ENCODE peak calls at places on chromosomes 7 and 10, in nine cellular contexts. One of them, this sample, is unnamed.

GRCh38 chr10:116826803-116827202 is 22.5 kb upstream of the ENO4 start:
- DNase-seq in Peyer's patch: no peak
- DNase-seq in small intestine: no peak
- DNase-seq in foreskin fibroblast: no peak
- DNase-seq in fibroblast of pulmonary artery: no peak
- DNase-seq in skeletal muscle cell: peak; percentile 14
- DNase-seq in adrenal gland: no peak
- DNase-seq in IMR-90: peak; percentile 48
- DNase-seq in astrocyte of the spinal cord: peak; percentile 85
- DNase-seq in this sample: peak; percentile 38

GRCh38 chr10:15672469-15672868 is 47.3 kb downstream of the ITGA8 start:
- DNase-seq in astrocyte of the spinal cord: no peak
- DNase-seq in IMR-90: no peak
- DNase-seq in foreskin fibroblast: no peak
- DNase-seq in skeletal muscle cell: no peak
- DNase-seq in Peyer's patch: no peak
- DNase-seq in adrenal gland: no peak
- DNase-seq in small intestine: no peak
- DNase-seq in fibroblast of pulmonary artery: peak; percentile 2
- DNase-seq in this sample: no peak

GRCh38 chr7:46444266-46444665 is 523.2 kb upstream of the IGFBP3 start:
- DNase-seq in Peyer's patch: no peak
- DNase-seq in fibroblast of pulmonary artery: no peak
- DNase-seq in foreskin fibroblast: no peak
- DNase-seq in astrocyte of the spinal cord: no peak
- DNase-seq in small intestine: no peak
- DNase-seq in IMR-90: no peak
- DNase-seq in adrenal gland: no peak
- DNase-seq in skeletal muscle cell: no peak
- DNase-seq in this sample: peak; percentile 21

GRCh38 chr7:158602041-158602440 is 14.4 kb upstream of the PTPRN2 start:
- DNase-seq in adrenal gland: peak; percentile 35
- DNase-seq in small intestine: no peak
- DNase-seq in foreskin fibroblast: no peak
- DNase-seq in Peyer's patch: no peak
- DNase-seq in IMR-90: no peak
- DNase-seq in skeletal muscle cell: no peak
- DNase-seq in astrocyte of the spinal cord: no peak
- DNase-seq in fibroblast of pulmonary artery: no peak
- DNase-seq in this sample: no peak

GRCh38 chr10:1664565-1664964 is 72.8 kb downstream of the ADARB2 start:
- DNase-seq in IMR-90: no peak
- DNase-seq in skeletal muscle cell: no peak
- DNase-seq in Peyer's patch: no peak
- DNase-seq in adrenal gland: no peak
- DNase-seq in fibroblast of pulmonary artery: no peak
- DNase-seq in foreskin fibroblast: no peak
- DNase-seq in small intestine: no peak
- DNase-seq in astrocyte of the spinal cord: no peak
- DNase-seq in this sample: no peak

GRCh38 chr10:95907454-95908253 is at the start of gene CC2D2B:
- DNase-seq in astrocyte of the spinal cord: peak; percentile 86
- DNase-seq in small intestine: peak; percentile 79
- DNase-seq in Peyer's patch: peak; percentile 78
- DNase-seq in IMR-90: peak; percentile 74
- DNase-seq in skeletal muscle cell: peak; percentile 30
- DNase-seq in adrenal gland: peak; percentile 91
- DNase-seq in fibroblast of pulmonary artery: peak; percentile 81
- DNase-seq in foreskin fibroblast: peak; percentile 78
- DNase-seq in this sample: peak; percentile 74

GRCh38 chr10:77297370-77297692 is 340.3 kb downstream of the KCNMA1 start:
- DNase-seq in adrenal gland: no peak
- DNase-seq in skeletal muscle cell: no peak
- DNase-seq in IMR-90: peak; percentile 76
- DNase-seq in Peyer's patch: no peak
- DNase-seq in foreskin fibroblast: peak; percentile 46
- DNase-seq in fibroblast of pulmonary artery: peak; percentile 40
- DNase-seq in astrocyte of the spinal cord: peak; percentile 63
- DNase-seq in small intestine: peak; percentile 16
- DNase-seq in this sample: peak; percentile 52

GRCh38 chr7:1674161-1675035 is 4.3 kb downstream of the ELFN1 start:
- DNase-seq in astrocyte of the spinal cord: no peak
- DNase-seq in Peyer's patch: no peak
- DNase-seq in IMR-90: no peak
- DNase-seq in small intestine: no peak
- DNase-seq in foreskin fibroblast: no peak
- DNase-seq in skeletal muscle cell: no peak
- DNase-seq in fibroblast of pulmonary artery: no peak
- DNase-seq in adrenal gland: peak; percentile 31
- DNase-seq in this sample: no peak

GRCh38 chr10:50360077-50360476 is 108.8 kb upstream of the ASAH2 start:
- DNase-seq in Peyer's patch: no peak
- DNase-seq in IMR-90: no peak
- DNase-seq in fibroblast of pulmonary artery: no peak
- DNase-seq in adrenal gland: no peak
- DNase-seq in skeletal muscle cell: no peak
- DNase-seq in astrocyte of the spinal cord: no peak
- DNase-seq in foreskin fibroblast: no peak
- DNase-seq in small intestine: no peak
- DNase-seq in this sample: peak; percentile 37

GRCh38 chr10:12448729-12449391 is 99.5 kb downstream of the CAMK1D start:
- DNase-seq in foreskin fibroblast: peak; percentile 69
- DNase-seq in astrocyte of the spinal cord: peak; percentile 94
- DNase-seq in Peyer's patch: peak; percentile 47
- DNase-seq in adrenal gland: no peak
- DNase-seq in skeletal muscle cell: peak; percentile 30
- DNase-seq in IMR-90: peak; percentile 94
- DNase-seq in small intestine: peak; percentile 67
- DNase-seq in fibroblast of pulmonary artery: peak; percentile 53
- DNase-seq in this sample: peak; percentile 65

GRCh38 chr10:12445701-12446334 is 96.5 kb downstream of the CAMK1D start:
- DNase-seq in small intestine: peak; percentile 61
- DNase-seq in IMR-90: no peak
- DNase-seq in skeletal muscle cell: no peak
- DNase-seq in astrocyte of the spinal cord: no peak
- DNase-seq in Peyer's patch: no peak
- DNase-seq in fibroblast of pulmonary artery: no peak
- DNase-seq in adrenal gland: no peak
- DNase-seq in foreskin fibroblast: no peak
- DNase-seq in this sample: no peak

GRCh38 chr10:12444981-12445700 is 95.8 kb downstream of the CAMK1D start:
- DNase-seq in skeletal muscle cell: no peak
- DNase-seq in foreskin fibroblast: no peak
- DNase-seq in adrenal gland: no peak
- DNase-seq in small intestine: no peak
- DNase-seq in fibroblast of pulmonary artery: no peak
- DNase-seq in IMR-90: no peak
- DNase-seq in Peyer's patch: no peak
- DNase-seq in astrocyte of the spinal cord: no peak
- DNase-seq in this sample: no peak

GRCh38 chr10:12443026-12443425 is 93.7 kb downstream of the CAMK1D start:
- DNase-seq in Peyer's patch: no peak
- DNase-seq in adrenal gland: no peak
- DNase-seq in IMR-90: no peak
- DNase-seq in foreskin fibroblast: no peak
- DNase-seq in small intestine: no peak
- DNase-seq in astrocyte of the spinal cord: no peak
- DNase-seq in fibroblast of pulmonary artery: no peak
- DNase-seq in skeletal muscle cell: no peak
- DNase-seq in this sample: no peak

GRCh38 chr10:12448340-12448728 is 99.0 kb downstream of the CAMK1D start:
- DNase-seq in fibroblast of pulmonary artery: no peak
- DNase-seq in Peyer's patch: no peak
- DNase-seq in IMR-90: no peak
- DNase-seq in small intestine: no peak
- DNase-seq in skeletal muscle cell: no peak
- DNase-seq in astrocyte of the spinal cord: no peak
- DNase-seq in foreskin fibroblast: no peak
- DNase-seq in adrenal gland: no peak
- DNase-seq in this sample: peak; percentile 1
- H3K4me3 ChIP-seq in fibroblast of pulmonary artery: no peak overlapping the region
- H3K4me3 ChIP-seq in Peyer's patch: no peak overlapping the region
- H3K4me3 ChIP-seq in IMR-90: peak overlapping the region; percentile 11
- H3K4me3 ChIP-seq in small intestine: no peak overlapping the region
- H3K4me3 ChIP-seq in skeletal muscle cell: no peak overlapping the region
- H3K4me3 ChIP-seq in astrocyte of the spinal cord: no peak overlapping the region
- H3K4me3 ChIP-seq in foreskin fibroblast: no peak overlapping the region
- H3K4me3 ChIP-seq in adrenal gland: no peak overlapping the region
- H3K4me3 ChIP-seq in this sample: no peak overlapping the region

DNA sequence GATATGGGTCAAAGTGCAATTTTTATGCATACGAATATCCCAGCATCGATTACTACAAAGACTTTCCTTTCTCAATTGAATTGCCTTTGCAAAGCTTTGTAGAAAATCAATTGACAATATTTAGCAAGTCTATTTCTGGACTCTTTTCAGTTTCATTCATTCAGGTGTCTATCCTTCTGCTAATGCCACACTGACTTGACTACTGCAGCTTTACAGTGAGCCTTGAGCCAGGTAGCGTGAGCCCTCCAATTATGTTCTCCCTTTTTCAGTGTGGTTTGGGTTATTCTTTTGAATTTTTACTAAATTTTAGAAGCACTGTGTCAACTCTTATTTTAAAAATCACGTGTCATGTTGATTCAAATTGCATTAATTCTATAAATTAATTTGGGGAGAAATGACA is 19.5 kb upstream of the AKR1E2 start:
- DNase-seq in fibroblast of pulmonary artery: no peak
- DNase-seq in IMR-90: no peak
- DNase-seq in foreskin fibroblast: no peak
- DNase-seq in skeletal muscle cell: no peak
- DNase-seq in Peyer's patch: no peak
- DNase-seq in small intestine: no peak
- DNase-seq in adrenal gland: no peak
- DNase-seq in astrocyte of the spinal cord: no peak
- DNase-seq in this sample: no peak
- H3K4me3 ChIP-seq in fibroblast of pulmonary artery: no peak overlapping the region
- H3K4me3 ChIP-seq in IMR-90: no peak overlapping the region
- H3K4me3 ChIP-seq in foreskin fibroblast: no peak overlapping the region
- H3K4me3 ChIP-seq in skeletal muscle cell: no peak overlapping the region
- H3K4me3 ChIP-seq in Peyer's patch: no peak overlapping the region
- H3K4me3 ChIP-seq in small intestine: no peak overlapping the region
- H3K4me3 ChIP-seq in adrenal gland: no peak overlapping the region
- H3K4me3 ChIP-seq in astrocyte of the spinal cord: no peak overlapping the region
- H3K4me3 ChIP-seq in this sample: no peak overlapping the region

DNA sequence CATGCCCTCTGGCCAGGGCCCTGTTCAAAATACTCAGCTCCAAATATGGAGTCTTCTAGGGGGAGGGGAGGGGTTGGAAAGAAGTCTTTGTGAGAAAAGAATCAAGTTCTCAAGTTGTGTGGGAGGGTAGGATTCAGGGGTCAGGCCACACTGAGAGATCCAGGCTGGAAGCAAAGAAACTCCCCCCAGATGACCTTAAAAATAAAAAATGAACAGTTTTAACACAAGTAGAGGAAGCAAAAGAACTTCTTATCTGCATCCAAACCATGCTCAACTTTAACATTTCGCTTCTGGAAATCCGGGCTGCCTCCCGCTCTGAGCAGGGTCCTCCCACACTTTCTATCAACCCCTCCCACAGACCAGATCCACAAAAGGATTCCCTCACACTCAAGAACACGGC is 44.1 kb downstream of the CYTH3 start:
- DNase-seq in skeletal muscle cell: no peak
- DNase-seq in adrenal gland: peak; percentile 59
- DNase-seq in Peyer's patch: no peak
- DNase-seq in foreskin fibroblast: no peak
- DNase-seq in astrocyte of the spinal cord: peak; percentile 24
- DNase-seq in small intestine: no peak
- DNase-seq in IMR-90: peak; percentile 33
- DNase-seq in fibroblast of pulmonary artery: peak; percentile 69
- DNase-seq in this sample: no peak
- H3K4me3 ChIP-seq in skeletal muscle cell: peak overlapping the region; percentile 23
- H3K4me3 ChIP-seq in adrenal gland: no peak overlapping the region
- H3K4me3 ChIP-seq in Peyer's patch: no peak overlapping the region
- H3K4me3 ChIP-seq in foreskin fibroblast: peak overlapping the region; percentile 0
- H3K4me3 ChIP-seq in astrocyte of the spinal cord: no peak overlapping the region
- H3K4me3 ChIP-seq in small intestine: no peak overlapping the region
- H3K4me3 ChIP-seq in IMR-90: peak overlapping the region; percentile 4
- H3K4me3 ChIP-seq in fibroblast of pulmonary artery: peak overlapping the region; percentile 33
- H3K4me3 ChIP-seq in this sample: no peak overlapping the region

GRCh38 chr10:13890233-13890616 is 303.5 kb downstream of the PRPF18 start:
- DNase-seq in foreskin fibroblast: no peak
- DNase-seq in Peyer's patch: no peak
- DNase-seq in adrenal gland: no peak
- DNase-seq in small intestine: no peak
- DNase-seq in IMR-90: peak; percentile 71
- DNase-seq in skeletal muscle cell: no peak
- DNase-seq in astrocyte of the spinal cord: peak; percentile 47
- DNase-seq in fibroblast of pulmonary artery: peak; percentile 49
- DNase-seq in this sample: no peak
- H3K4me3 ChIP-seq in foreskin fibroblast: peak overlapping the region; percentile 67
- H3K4me3 ChIP-seq in Peyer's patch: peak overlapping the region; percentile 59
- H3K4me3 ChIP-seq in adrenal gland: no peak overlapping the region
- H3K4me3 ChIP-seq in small intestine: no peak overlapping the region
- H3K4me3 ChIP-seq in IMR-90: peak overlapping the region; percentile 62
- H3K4me3 ChIP-seq in skeletal muscle cell: peak overlapping the region; percentile 69
- H3K4me3 ChIP-seq in astrocyte of the spinal cord: peak overlapping the region; percentile 72
- H3K4me3 ChIP-seq in fibroblast of pulmonary artery: peak overlapping the region; percentile 73
- H3K4me3 ChIP-seq in this sample: peak overlapping the region; percentile 65

GRCh38 chr7:3043544-3044395 is at the start of gene CARD11:
- DNase-seq in small intestine: peak; percentile 31
- DNase-seq in adrenal gland: no peak
- DNase-seq in IMR-90: no peak
- DNase-seq in fibroblast of pulmonary artery: peak; percentile 8
- DNase-seq in astrocyte of the spinal cord: no peak
- DNase-seq in foreskin fibroblast: no peak
- DNase-seq in Peyer's patch: peak; percentile 82
- DNase-seq in skeletal muscle cell: no peak
- DNase-seq in this sample: no peak
- H3K4me3 ChIP-seq in small intestine: peak within 1 kb of the TSS; percentile 61
- H3K4me3 ChIP-seq in adrenal gland: no peak within 1 kb of the TSS
- H3K4me3 ChIP-seq in IMR-90: peak within 1 kb of the TSS; percentile 28
- H3K4me3 ChIP-seq in fibroblast of pulmonary artery: peak within 1 kb of the TSS; percentile 42
- H3K4me3 ChIP-seq in astrocyte of the spinal cord: no peak within 1 kb of the TSS
- H3K4me3 ChIP-seq in foreskin fibroblast: no peak within 1 kb of the TSS
- H3K4me3 ChIP-seq in Peyer's patch: peak within 1 kb of the TSS; percentile 51
- H3K4me3 ChIP-seq in skeletal muscle cell: no peak within 1 kb of the TSS
- H3K4me3 ChIP-seq in this sample: no peak within 1 kb of the TSS

This sample was measured in AG10803.